ENCODE peak calls at places on chromosomes 2 and 18, in seven cellular contexts. C is fibroblast of the aortic adventitia, K is AG09319, D is endothelial cell, X is dorsolateral prefrontal cortex, G is retinal pigment epithelial cell, B is cardiac muscle cell. N is an unnamed sample.

GRCh38 chr18:45164551-45164950 is 450.7 kb upstream of the SLC14A2 start:
- DNase-seq in X (no peak), D (no peak), B (peak), C (peak), G (no peak), K (peak), N (no peak)

GRCh38 chr2:239394978-239395377 is 5.8 kb downstream of the HDAC4 start:
- DNase-seq in K (no peak), C (no peak), D (no peak), X (no peak), G (no peak), B (no peak), N (no peak)

GRCh38 chr2:224086226-224086911 is 47.3 kb upstream of the SERPINE2 start:
- DNase-seq in C (peak), K (peak), B (peak), X (no peak), G (peak), D (no peak), N (peak)

GRCh38 chr2:240840435-240841060 is 20.5 kb upstream of the KIF1A start:
- DNase-seq in G (no peak), D (peak), B (peak), X (peak), C (peak), K (no peak), N (peak)

GRCh38 chr2:203002054-203002821 is 12.4 kb upstream of the NBEAL1 start:
- DNase-seq in B (no peak), C (peak), D (no peak), X (no peak), K (no peak), G (no peak), N (peak)

GRCh38 chr18:51278045-51278649 is 80.7 kb upstream of the MEX3C start:
- DNase-seq in G (no peak), X (peak), C (peak), B (peak), D (peak), K (no peak), N (peak)

GRCh38 chr18:55838841-55839240 is 250.8 kb upstream of the TCF4 start:
- DNase-seq in C (no peak), G (no peak), B (peak), X (no peak), D (no peak), K (no peak), N (no peak)

GRCh38 chr2:190627881-190628412 is 20.9 kb upstream of the NAB1 start:
- DNase-seq in B (peak), G (no peak), K (no peak), D (peak), C (no peak), X (peak), N (no peak)

GRCh38 chr2:44321360-44321759 is 39.9 kb downstream of the PREPL start:
- DNase-seq in D (no peak), K (no peak), C (no peak), G (no peak), B (no peak), X (no peak), N (no peak)

GRCh38 chr2:100279586-100280534 is 42.4 kb downstream of the LONRF2 start:
- DNase-seq in X (no peak), B (no peak), D (no peak), G (no peak), C (no peak), K (no peak), N (no peak)

GRCh38 chr2:74632209-74632938 is 15.8 kb downstream of the M1AP start:
- DNase-seq in C (peak), B (peak), G (peak), D (no peak), X (no peak), K (no peak), N (no peak)

GRCh38 chr2:69483696-69484095 is 46.5 kb upstream of the NFU1 start:
- DNase-seq in C (no peak), K (no peak), X (no peak), G (no peak), D (no peak), B (no peak), N (peak)

GRCh38 chr2:25323042-25323514 is 18.6 kb downstream of the DNMT3A start:
- DNase-seq in X (no peak), G (no peak), D (no peak), C (no peak), B (peak), K (no peak), N (no peak)

DNA sequence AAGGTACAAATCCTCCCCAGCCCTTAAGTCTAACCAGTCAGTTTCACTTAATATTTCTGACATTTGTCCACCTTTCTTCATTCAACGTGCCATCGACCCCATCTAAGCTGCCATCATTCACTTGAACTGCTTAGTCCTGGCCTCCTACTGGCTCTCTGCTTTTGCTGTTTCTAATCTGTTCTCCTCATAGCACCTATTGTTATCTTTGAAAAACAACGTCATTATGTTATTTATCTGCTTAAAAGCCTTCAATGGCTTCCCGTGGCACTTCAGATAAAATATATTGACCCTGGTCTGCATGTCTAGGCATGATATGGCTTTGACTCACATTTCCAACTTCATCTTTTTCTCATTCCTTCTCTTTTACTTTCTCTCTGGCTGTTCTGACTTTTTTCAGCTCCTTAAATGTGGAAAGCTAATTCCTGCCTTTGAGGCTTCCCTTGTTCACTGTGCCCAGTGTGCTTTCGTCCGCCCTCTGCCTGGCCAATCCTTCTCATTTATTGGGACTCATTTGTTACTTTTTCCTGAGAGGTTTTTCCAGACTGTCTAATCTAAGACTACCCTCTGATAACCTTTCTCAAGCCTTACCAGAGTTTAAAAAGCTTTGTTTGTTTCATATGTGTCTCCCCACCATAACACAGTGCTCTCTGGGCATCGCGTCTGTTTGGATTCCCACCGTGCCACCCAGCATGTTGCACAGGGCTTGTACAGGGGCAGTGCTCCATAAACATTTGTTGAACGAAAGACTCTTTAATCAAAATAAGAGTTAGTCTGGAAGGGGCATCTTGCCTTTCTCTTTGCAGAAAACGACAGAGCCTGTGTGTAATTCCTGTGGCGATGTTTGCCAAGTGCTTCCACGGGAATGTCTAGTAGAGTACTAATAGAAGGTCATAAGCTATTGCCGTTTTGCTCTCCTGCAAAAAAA is 183.9 kb downstream of the FMNL2 start:
- DNase-seq in B (no peak), C (peak), D (no peak), X (no peak), G (no peak), K (no peak), N (no peak)
- TF ChIP-seq CTCF in B (no peak), C (no peak), D (no peak), X (no peak), G (no peak), K (no peak), N (no peak)

DNA sequence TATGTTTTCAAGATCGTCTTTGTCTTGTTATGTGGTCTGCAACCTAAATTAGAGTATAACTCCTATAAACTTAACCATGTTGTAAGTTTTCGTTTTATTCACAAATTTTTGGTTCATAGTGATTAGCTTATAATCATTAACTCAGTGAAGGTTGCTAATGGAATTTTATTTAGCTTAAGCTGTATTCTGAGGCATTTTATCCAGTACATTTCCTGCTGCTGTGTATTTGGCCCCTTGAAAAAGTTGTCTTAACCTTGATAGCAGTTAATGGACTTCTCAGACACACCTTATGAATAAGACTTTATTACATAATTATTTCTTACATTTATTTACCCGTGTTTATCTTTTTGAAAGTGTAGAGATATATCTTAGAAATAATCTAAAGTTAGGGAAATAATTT is 20.5 kb downstream of the VAPA start:
- DNase-seq in D (no peak), K (no peak), C (no peak), G (no peak), B (no peak), X (no peak), N (no peak)
- TF ChIP-seq CTCF in D (no peak), K (no peak), C (no peak), G (no peak), B (no peak), X (no peak), N (no peak)

GRCh38 chr2:219498280-219499057 is at the start of gene GMPPA:
- DNase-seq in C (peak), X (peak), D (peak), B (peak), K (peak), G (peak), N (peak)
- TF ChIP-seq CTCF in C (no peak), X (peak), D (no peak), B (no peak), K (no peak), G (peak), N (no peak)

DNA sequence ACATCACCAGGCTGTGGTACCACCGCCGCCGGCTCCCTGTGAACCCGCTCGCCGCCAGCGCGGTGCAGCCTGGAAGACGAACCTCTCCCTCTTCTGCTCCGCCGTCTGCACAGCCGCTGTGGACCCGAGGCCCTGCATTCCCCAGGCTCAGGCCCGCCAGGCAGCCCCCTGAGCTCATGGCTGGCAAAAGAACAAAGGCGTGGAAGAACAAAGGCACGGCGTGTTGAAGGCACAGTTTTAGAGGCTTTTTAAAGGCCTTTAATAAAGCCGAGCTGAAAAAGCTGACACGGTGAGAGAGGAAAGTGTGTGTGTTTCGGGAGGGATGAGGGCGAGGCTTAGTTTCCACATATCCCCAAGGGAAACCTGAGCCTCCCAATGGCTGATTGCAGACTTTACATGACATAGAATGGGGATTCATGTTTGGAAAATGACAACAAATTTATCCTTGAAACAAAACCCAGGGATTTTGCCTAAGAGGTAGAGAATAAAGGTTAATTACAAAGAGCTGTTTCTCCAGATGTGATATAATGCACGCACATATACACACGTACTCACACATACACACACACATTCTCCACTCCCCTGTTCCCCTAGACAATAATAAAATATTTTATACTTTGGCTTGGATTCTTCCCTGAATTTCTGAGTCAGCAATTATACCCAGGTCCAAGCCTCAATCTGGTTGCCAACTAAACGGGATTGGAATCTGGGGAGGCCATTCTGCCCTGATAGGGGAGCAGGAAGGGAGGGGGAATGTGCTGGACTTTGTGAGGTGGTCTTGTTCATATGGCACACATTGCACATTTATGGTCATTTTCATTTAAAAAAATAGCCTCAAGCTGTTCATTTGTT is 39.7 kb downstream of the RFX8 start:
- DNase-seq in D (peak), G (no peak), X (no peak), B (peak), K (peak), C (peak), N (no peak)
- TF ChIP-seq CTCF in D (no peak), G (no peak), X (no peak), B (no peak), K (no peak), C (no peak), N (no peak)

GRCh38 chr2:66574701-66575624 is 140.0 kb downstream of the MEIS1 start:
- DNase-seq in X (peak), G (peak), K (peak), B (peak), D (peak), C (peak), N (peak)
- TF ChIP-seq CTCF in X (peak), G (peak), K (peak), B (peak), D (peak), C (peak), N (peak)

N was measured in Calu3.